ENCODE peak calls at places on chromosomes 6 and 20, in five cellular contexts. Z, S, E, L and K are unnamed samples.

GRCh38 chr6:6875818-6876470 is 231.8 kb upstream of the RREB1 start:
- DNase-seq in Z (no peak), S (peak), E (no peak), L (no peak), K (no peak)

GRCh38 chr6:137451926-137452325 is 42.3 kb downstream of the OLIG3 start:
- DNase-seq in Z (no peak), S (no peak), E (no peak), L (no peak), K (no peak)

GRCh38 chr20:38073307-38074010 is 39.9 kb downstream of the RPRD1B start:
- DNase-seq in Z (peak), S (peak), E (peak), L (peak), K (peak)

GRCh38 chr6:75601608-75602163 is at the start of gene SENP6:
- DNase-seq in Z (peak), S (peak), E (peak), L (peak), K (peak)

GRCh38 chr6:112298021-112298745 is 43.8 kb upstream of the LAMA4 start:
- DNase-seq in Z (no peak), S (no peak), E (no peak), L (no peak), K (no peak)

GRCh38 chr6:128515550-128516513 is 4.6 kb downstream of the PTPRK start:
- DNase-seq in Z (no peak), S (no peak), E (no peak), L (no peak), K (no peak)

GRCh38 chr6:154932562-154933027 is 62.5 kb upstream of the TIAM2 start:
- DNase-seq in Z (peak), S (no peak), E (no peak), L (no peak), K (no peak)

GRCh38 chr20:11057624-11058023 is 383.8 kb upstream of the JAG1 start:
- DNase-seq in Z (no peak), S (no peak), E (no peak), L (no peak), K (no peak)

GRCh38 chr6:130282234-130282995 is 59.7 kb upstream of the SAMD3 start:
- DNase-seq in Z (peak), S (no peak), E (no peak), L (no peak), K (no peak)

GRCh38 chr6:45927421-45928234 is 88.0 kb downstream of the CLIC5 start:
- DNase-seq in Z (no peak), S (no peak), E (no peak), L (no peak), K (no peak)

GRCh38 chr20:16488086-16488485 is 85.2 kb downstream of the KIF16B start:
- DNase-seq in Z (no peak), S (no peak), E (no peak), L (no peak), K (no peak)

GRCh38 chr20:56628873-56629463 is at the start of gene TFAP2C:
- DNase-seq in Z (no peak), S (peak), E (peak), L (peak), K (peak)

GRCh38 chr6:159390384-159390783 is 221.2 kb downstream of the FNDC1 start:
- DNase-seq in Z (no peak), S (no peak), E (no peak), L (peak), K (no peak)

GRCh38 chr20:25632940-25633790 is 9.4 kb upstream of the NANP start:
- DNase-seq in Z (no peak), S (no peak), E (no peak), L (no peak), K (no peak)

GRCh38 chr6:157313531-157314467 is 9.5 kb downstream of the TMEM242 start:
- DNase-seq in Z (no peak), S (no peak), E (no peak), L (no peak), K (no peak)

GRCh38 chr6:157314705-157315321 is 8.5 kb downstream of the TMEM242 start:
- DNase-seq in Z (peak), S (no peak), E (no peak), L (no peak), K (no peak)

GRCh38 chr6:157312733-157313132 is 10.6 kb downstream of the TMEM242 start:
- DNase-seq in Z (no peak), S (no peak), E (no peak), L (no peak), K (no peak)

GRCh38 chr6:157322792-157323113 is 566 bp downstream of the TMEM242 start:
- DNase-seq in Z (no peak), S (no peak), E (no peak), L (no peak), K (no peak)

DNA sequence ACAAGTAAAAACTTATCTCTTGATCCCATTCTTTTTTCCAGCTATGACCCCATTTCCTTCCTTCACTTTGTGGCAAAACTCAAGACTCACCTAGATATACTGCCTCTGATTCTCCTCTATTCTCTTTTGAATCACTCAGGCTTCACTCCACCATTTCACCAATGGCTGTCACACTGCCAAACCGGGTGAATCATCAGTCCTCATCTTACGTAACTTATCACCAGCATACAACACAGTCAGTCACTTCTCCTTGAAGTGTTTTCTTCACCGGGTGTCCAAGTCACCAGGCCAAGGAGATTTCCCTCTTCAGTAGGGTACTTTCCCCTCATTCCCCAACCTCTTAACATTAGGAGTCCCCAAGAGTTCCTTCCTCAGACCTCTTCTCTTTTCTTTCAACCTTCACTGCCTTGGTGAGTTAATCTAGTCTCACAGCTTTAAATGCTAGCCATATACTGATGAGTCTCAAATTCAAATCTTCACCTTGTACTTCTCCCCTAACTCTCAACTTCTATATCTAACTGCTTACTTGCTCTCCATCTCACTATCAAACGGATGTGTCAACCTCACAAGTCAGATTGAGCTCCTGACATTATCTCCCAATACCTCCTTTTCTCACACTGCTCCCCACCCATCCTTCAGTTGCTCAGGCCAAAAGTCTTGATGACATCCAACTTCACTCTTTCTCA is 6.0 kb downstream of the TMEM242 start:
- DNase-seq in Z (peak), S (peak), E (peak), L (peak), K (peak)
- TF ChIP-seq POLR2A in Z (no peak), S (no peak), E (no peak), L (no peak), K (no peak)

GRCh38 chr6:107646176-107646575 is 156.3 kb downstream of the SOBP start:
- DNase-seq in Z (no peak), S (peak), E (peak), L (peak), K (peak)
- H3K4me3 ChIP-seq in Z (no peak), S (no peak), E (no peak), L (no peak), K (no peak)

DNA sequence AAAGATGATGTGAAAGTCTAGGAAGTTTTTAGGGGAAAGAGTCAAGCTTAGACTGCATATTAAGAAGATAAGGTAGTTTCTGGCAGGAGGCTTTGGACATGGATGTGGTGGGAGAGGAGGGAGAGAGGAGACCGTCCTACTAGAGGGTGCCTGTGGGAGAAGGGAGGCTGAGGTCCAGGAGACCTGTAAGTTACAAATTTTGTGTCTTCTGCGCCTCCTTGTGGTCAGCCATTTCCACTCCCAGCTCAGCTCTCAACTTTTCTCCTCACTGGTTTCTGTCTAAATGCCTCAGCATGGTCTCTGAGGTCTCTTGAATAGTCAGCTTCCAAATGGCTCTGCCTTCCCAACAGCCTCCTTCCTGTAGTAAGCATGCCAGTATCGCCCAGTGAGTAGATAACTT is 193.4 kb downstream of the UNC5CL start:
- DNase-seq in Z (peak), S (no peak), E (peak), L (peak), K (no peak)
- TF ChIP-seq CTCF in Z (peak), S (peak), E (no peak), L (peak), K (no peak)

DNA sequence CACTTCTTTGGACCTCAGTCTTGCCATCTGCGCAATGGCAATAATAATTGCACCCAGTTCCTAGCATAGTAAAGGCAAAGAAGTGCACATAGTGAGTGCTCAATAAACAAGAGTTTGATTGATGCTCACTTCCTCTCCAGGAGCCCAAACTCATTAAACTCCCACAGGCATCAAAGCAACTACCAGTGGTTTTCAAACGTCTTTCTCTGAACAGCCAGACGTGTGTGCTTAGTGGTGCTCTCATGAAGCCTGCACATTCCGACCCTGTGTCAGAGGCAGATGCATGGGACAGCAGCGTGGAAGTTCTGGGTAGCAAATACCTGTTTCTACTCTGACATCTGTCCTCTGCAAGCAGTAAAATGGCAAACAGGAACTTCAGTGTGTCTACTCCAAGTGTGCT is 146.3 kb upstream of the MAFB start:
- DNase-seq in Z (no peak), S (no peak), E (no peak), L (no peak), K (no peak)
- TF ChIP-seq POLR2A in Z (no peak), S (no peak), E (no peak), L (no peak), K (no peak)

DNA sequence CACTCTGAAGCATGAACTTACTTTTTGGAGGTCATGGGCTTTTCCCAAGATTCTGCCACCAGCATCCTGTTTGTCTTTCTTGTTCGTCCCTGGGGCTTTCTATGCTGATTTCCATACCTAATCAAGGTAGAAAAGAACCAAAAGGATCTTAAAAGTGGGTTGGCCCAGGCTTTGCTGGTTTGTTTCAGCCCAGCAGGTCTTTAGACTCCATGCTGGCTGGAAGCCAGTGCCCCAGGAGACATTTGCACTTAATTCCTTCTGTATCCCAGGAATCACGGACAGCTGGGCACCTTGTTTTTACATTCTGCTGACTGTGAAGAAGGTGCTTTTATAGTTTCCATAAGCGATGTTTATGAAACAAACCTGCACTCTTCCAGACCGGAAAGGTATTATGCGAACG is 195.9 kb downstream of the CDH4 start:
- DNase-seq in Z (no peak), S (no peak), E (no peak), L (no peak), K (no peak)
- H3K4me3 ChIP-seq in Z (no peak), S (no peak), E (no peak), L (no peak), K (no peak)

GRCh38 chr20:36717657-36718056 is 28.2 kb downstream of the NDRG3 start:
- DNase-seq in Z (peak), S (peak), E (no peak), L (no peak), K (no peak)
- TF ChIP-seq CTCF in Z (peak), S (peak), E (no peak), L (peak), K (no peak)

GRCh38 chr6:138773177-138774091 is at the start of gene CCDC28A:
- DNase-seq in Z (peak), S (peak), E (peak), L (peak), K (peak)
- TF ChIP-seq POLR2A in Z (peak), S (peak), E (no peak), L (no peak), K (no peak)

DNA sequence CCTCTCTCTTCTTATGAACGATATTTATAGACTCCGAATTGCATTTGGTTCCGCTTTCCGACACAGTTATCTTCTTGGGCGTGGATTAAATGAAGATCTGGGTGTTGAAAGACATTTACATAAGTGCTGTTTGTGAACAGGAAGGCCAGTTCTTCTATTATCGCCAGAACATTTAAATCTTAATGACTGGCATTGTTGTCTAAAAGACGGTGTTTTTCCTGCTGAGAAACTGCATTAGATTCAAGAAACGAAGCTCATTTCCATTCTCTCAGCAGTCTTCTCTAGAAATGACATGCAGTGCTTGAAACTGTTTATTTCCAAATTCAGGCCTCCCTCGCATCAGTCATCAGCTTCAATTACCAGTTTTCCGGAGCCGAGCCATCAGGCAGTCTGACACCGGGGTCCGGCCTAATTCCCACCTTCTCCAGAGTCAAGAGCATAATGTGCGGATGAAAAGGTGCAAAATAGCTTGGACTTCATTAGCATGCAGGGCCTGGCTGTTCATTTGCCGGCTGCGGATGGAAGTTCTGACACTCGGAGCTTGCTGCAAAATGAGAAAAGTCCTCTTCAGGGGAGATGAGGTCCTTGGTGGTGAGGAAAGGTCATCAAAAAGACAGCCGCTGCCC is 15.9 kb downstream of the LINC00237 start:
- DNase-seq in Z (no peak), S (no peak), E (no peak), L (no peak), K (no peak)
- H3K4me3 ChIP-seq in Z (no peak), S (no peak), E (no peak), L (no peak), K (no peak)

DNA sequence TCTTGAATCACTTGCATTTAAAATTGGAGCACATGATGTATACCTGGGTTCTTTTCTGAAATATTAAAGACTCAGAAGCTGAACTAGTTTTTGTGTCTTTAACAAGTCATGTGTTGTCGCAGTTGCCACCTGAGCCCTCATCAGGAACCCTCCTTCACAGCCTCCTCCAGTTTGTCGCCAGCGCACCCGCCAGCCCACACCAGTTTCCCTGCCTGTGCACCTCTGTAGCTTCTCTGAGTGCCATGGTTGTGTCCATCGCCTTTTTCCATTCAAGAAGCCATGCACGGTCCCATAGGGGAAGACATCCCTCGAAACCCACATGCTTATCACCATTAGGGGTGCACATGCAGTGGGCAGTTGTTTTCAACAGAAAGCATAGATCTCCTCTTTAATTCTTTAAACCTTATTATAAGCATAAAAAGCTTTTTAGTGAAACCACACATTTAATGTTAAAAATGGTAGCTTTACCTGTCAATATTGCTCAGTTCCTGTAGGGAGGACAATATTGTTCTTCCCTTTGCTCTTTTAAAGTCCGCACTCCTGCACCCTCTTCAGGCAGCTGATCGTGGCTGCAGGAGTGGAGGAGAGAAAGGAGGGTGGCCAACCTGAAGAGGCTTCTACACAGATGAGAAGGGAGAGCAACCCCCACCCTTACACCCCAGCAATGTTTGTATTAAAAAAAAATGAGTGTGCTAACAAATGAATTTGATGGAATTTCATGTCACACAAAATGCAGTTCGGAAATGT is 121.9 kb downstream of the CFAP61 start:
- DNase-seq in Z (no peak), S (no peak), E (no peak), L (no peak), K (no peak)
- TF ChIP-seq CTCF in Z (peak), S (no peak), E (no peak), L (no peak), K (no peak)

GRCh38 chr6:138544521-138544920 is 45.2 kb upstream of the NHSL1 start:
- DNase-seq in Z (no peak), S (no peak), E (no peak), L (no peak), K (no peak)

GRCh38 chr6:138546733-138547185 is 47.5 kb upstream of the NHSL1 start:
- DNase-seq in Z (peak), S (no peak), E (no peak), L (no peak), K (no peak)

GRCh38 chr6:138543648-138544047 is 44.4 kb upstream of the NHSL1 start:
- DNase-seq in Z (peak), S (no peak), E (no peak), L (no peak), K (no peak)

GRCh38 chr6:138541793-138542481 is 42.6 kb upstream of the NHSL1 start:
- DNase-seq in Z (no peak), S (no peak), E (no peak), L (no peak), K (no peak)

DNA sequence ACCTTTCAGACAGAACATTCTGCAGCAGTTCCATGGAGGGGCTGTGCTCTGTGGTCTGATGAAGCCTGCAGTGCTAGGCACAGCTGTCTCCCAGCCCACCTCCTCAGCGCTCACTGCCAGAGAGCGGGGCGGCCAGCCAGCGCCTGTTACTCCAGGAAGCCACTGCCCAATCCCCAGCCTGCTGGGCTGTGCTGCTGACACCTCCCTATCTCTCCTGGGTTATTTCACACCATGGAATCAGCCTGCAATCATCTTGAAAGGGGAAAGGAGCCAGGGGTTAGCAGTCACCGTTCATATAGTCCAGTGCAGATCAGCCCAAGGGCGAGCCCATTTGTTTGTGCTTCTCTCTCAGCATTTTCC is 46.3 kb upstream of the NHSL1 start:
- DNase-seq in Z (no peak), S (peak), E (peak), L (peak), K (no peak)
- TF ChIP-seq POLR2A in Z (no peak), S (no peak), E (no peak), L (no peak), K (no peak)